ENCODE peak calls at places on chromosomes 12 and 14, in ten cellular contexts. H is stimulated activated CD4-positive, alpha-beta T cell treated with anti-CD3 and anti-CD28 coated beads, Interleukin-1b, Interleukin-23, amount 100 ng/mL, for 24 hours; F is GM23248; P is left ventricle myocardium inferior; Q is HT-29; I is CD8-positive, alpha-beta T cell; C is GM03348; K is tibial artery; D is AG04450; G is hypothalamus. R is an unnamed sample.

GRCh38 chr14:91241848-91242247 is 2.7 kb downstream of the GPR68 start:
- DNase-seq in K (no peak), I (no peak), G (no peak), P (no peak), D (no peak), H (no peak), C (no peak), Q (no peak), F (no peak), R (no peak)

GRCh38 chr14:62081012-62081612 is 318.9 kb downstream of the SNAPC1 start:
- DNase-seq in I (no peak), H (no peak), D (no peak), Q (no peak), C (no peak), F (no peak), K (no peak), P (no peak), G (no peak), R (peak)

GRCh38 chr12:96015672-96016071 is 19.5 kb upstream of the HAL start:
- DNase-seq in P (peak), H (no peak), I (no peak), F (peak), K (no peak), Q (peak), D (no peak), G (no peak), C (peak), R (no peak)

GRCh38 chr12:53623986-53624385 is 2.2 kb downstream of the ATF7 start:
- DNase-seq in K (peak), F (peak), H (no peak), I (no peak), Q (no peak), G (no peak), P (no peak), C (peak), D (no peak), R (no peak)

GRCh38 chr12:8780389-8780788 is 42.0 kb upstream of the A2ML1 start:
- DNase-seq in P (no peak), Q (peak), K (no peak), C (peak), I (no peak), D (peak), F (peak), G (no peak), H (no peak), R (no peak)

GRCh38 chr12:48002773-48003218 is 1.5 kb downstream of the COL2A1 start:
- DNase-seq in G (no peak), H (no peak), Q (no peak), F (peak), I (no peak), C (peak), D (no peak), K (no peak), P (no peak), R (peak)

GRCh38 chr14:68552597-68552996 is 240.3 kb downstream of the ZFP36L1 start:
- DNase-seq in F (peak), Q (no peak), K (peak), P (no peak), I (no peak), H (no peak), D (no peak), C (peak), G (no peak), R (no peak)

GRCh38 chr12:28059220-28059619 is 86.7 kb upstream of the PTHLH start:
- DNase-seq in G (no peak), P (no peak), H (no peak), I (no peak), Q (no peak), D (no peak), F (no peak), K (no peak), C (no peak), R (no peak)

GRCh38 chr14:81537193-81537592 is 3.5 kb upstream of the SEL1L start:
- DNase-seq in H (no peak), F (no peak), P (no peak), Q (no peak), C (no peak), D (no peak), I (no peak), G (no peak), K (no peak), R (no peak)

GRCh38 chr14:88559852-88560251 is 3.0 kb upstream of the ZC3H14 start:
- DNase-seq in I (no peak), K (no peak), D (peak), F (peak), Q (peak), P (no peak), C (peak), G (no peak), H (no peak), R (no peak)

GRCh38 chr12:68447807-68448138 is 115.6 kb upstream of the MDM1 start:
- DNase-seq in D (no peak), K (no peak), F (no peak), I (no peak), G (no peak), P (no peak), Q (no peak), C (no peak), H (no peak), R (no peak)

GRCh38 chr14:53840444-53840843 is 116.2 kb downstream of the BMP4 start:
- DNase-seq in P (no peak), G (no peak), H (no peak), D (no peak), F (no peak), I (no peak), Q (peak), K (no peak), C (no peak), R (no peak)

GRCh38 chr12:31322651-31323248 is 3.2 kb downstream of the SINHCAF start:
- DNase-seq in Q (peak), I (no peak), P (no peak), D (no peak), F (peak), K (no peak), G (no peak), H (no peak), C (no peak), R (peak)